ENCODE peak calls at places on chromosome 20, in ten cellular contexts. One of them, this sample, is unnamed.
A peak's percentile ranks its signal among the peaks of the same experiment; 100 is the strongest.

GRCh38 chr20:19934792-19935491 is 82.2 kb upstream of the NAA20 start:
- DNase-seq in NCI-H1417: no peak
- DNase-seq in posterior vena cava: no peak
- DNase-seq in germinal center: peak; percentile 59
- DNase-seq in substantia nigra: peak; percentile 46
- DNase-seq in Jurkat, Clone E6-1: no peak
- DNase-seq in activated CD4-positive, alpha-beta T cell treated with anti-CD3 and anti-CD28 coated beads, Interleukin-2, amount 50 U/mL, for 1 hour: peak; percentile 2
- DNase-seq in transverse colon: peak; percentile 75
- DNase-seq in iPS-NIHi11: no peak
- DNase-seq in prostate gland: peak; percentile 63
- DNase-seq in this sample: peak; percentile 51

GRCh38 chr20:3678893-3679720 is 2.7 kb downstream of the ADAM33 start:
- DNase-seq in NCI-H1417: no peak
- DNase-seq in activated CD4-positive, alpha-beta T cell treated with anti-CD3 and anti-CD28 coated beads, Interleukin-2, amount 50 U/mL, for 1 hour: no peak
- DNase-seq in germinal center: no peak
- DNase-seq in iPS-NIHi11: no peak
- DNase-seq in posterior vena cava: no peak
- DNase-seq in transverse colon: no peak
- DNase-seq in prostate gland: no peak
- DNase-seq in Jurkat, Clone E6-1: no peak
- DNase-seq in substantia nigra: no peak
- DNase-seq in this sample: no peak

GRCh38 chr20:3777726-3778629 is 3.3 kb downstream of the SPEF1 start:
- DNase-seq in substantia nigra: no peak
- DNase-seq in Jurkat, Clone E6-1: no peak
- DNase-seq in NCI-H1417: peak; percentile 26
- DNase-seq in transverse colon: peak; percentile 69
- DNase-seq in activated CD4-positive, alpha-beta T cell treated with anti-CD3 and anti-CD28 coated beads, Interleukin-2, amount 50 U/mL, for 1 hour: peak; percentile 28
- DNase-seq in germinal center: peak; percentile 72
- DNase-seq in prostate gland: no peak
- DNase-seq in iPS-NIHi11: peak; percentile 83
- DNase-seq in posterior vena cava: peak; percentile 91
- DNase-seq in this sample: no peak

GRCh38 chr20:56368351-56369134 is 9.8 kb downstream of the FAM210B start:
- DNase-seq in posterior vena cava: no peak
- DNase-seq in iPS-NIHi11: no peak
- DNase-seq in activated CD4-positive, alpha-beta T cell treated with anti-CD3 and anti-CD28 coated beads, Interleukin-2, amount 50 U/mL, for 1 hour: no peak
- DNase-seq in germinal center: no peak
- DNase-seq in substantia nigra: peak; percentile 55
- DNase-seq in transverse colon: no peak
- DNase-seq in prostate gland: no peak
- DNase-seq in NCI-H1417: no peak
- DNase-seq in Jurkat, Clone E6-1: no peak
- DNase-seq in this sample: no peak

GRCh38 chr20:8118735-8119134 is 13.3 kb upstream of the PLCB1 start:
- DNase-seq in posterior vena cava: no peak
- DNase-seq in prostate gland: no peak
- DNase-seq in activated CD4-positive, alpha-beta T cell treated with anti-CD3 and anti-CD28 coated beads, Interleukin-2, amount 50 U/mL, for 1 hour: no peak
- DNase-seq in Jurkat, Clone E6-1: no peak
- DNase-seq in iPS-NIHi11: no peak
- DNase-seq in transverse colon: no peak
- DNase-seq in NCI-H1417: no peak
- DNase-seq in substantia nigra: no peak
- DNase-seq in germinal center: no peak
- DNase-seq in this sample: no peak

GRCh38 chr20:35985789-35986188 is 17.4 kb downstream of the CNBD2 start:
- DNase-seq in germinal center: no peak
- DNase-seq in iPS-NIHi11: no peak
- DNase-seq in Jurkat, Clone E6-1: no peak
- DNase-seq in prostate gland: no peak
- DNase-seq in posterior vena cava: no peak
- DNase-seq in activated CD4-positive, alpha-beta T cell treated with anti-CD3 and anti-CD28 coated beads, Interleukin-2, amount 50 U/mL, for 1 hour: no peak
- DNase-seq in substantia nigra: no peak
- DNase-seq in NCI-H1417: no peak
- DNase-seq in transverse colon: no peak
- DNase-seq in this sample: no peak

GRCh38 chr20:62707981-62708521 is 585 bp upstream of the NTSR1 start:
- DNase-seq in NCI-H1417: peak; percentile 84
- DNase-seq in iPS-NIHi11: peak; percentile 91
- DNase-seq in prostate gland: no peak
- DNase-seq in activated CD4-positive, alpha-beta T cell treated with anti-CD3 and anti-CD28 coated beads, Interleukin-2, amount 50 U/mL, for 1 hour: peak; percentile 23
- DNase-seq in posterior vena cava: no peak
- DNase-seq in substantia nigra: no peak
- DNase-seq in transverse colon: no peak
- DNase-seq in germinal center: peak; percentile 38
- DNase-seq in Jurkat, Clone E6-1: peak; percentile 39
- DNase-seq in this sample: no peak

GRCh38 chr20:48754269-48754668 is 73.5 kb downstream of the PREX1 start:
- DNase-seq in iPS-NIHi11: no peak
- DNase-seq in germinal center: peak; percentile 40
- DNase-seq in posterior vena cava: no peak
- DNase-seq in prostate gland: no peak
- DNase-seq in substantia nigra: no peak
- DNase-seq in NCI-H1417: no peak
- DNase-seq in Jurkat, Clone E6-1: no peak
- DNase-seq in transverse colon: no peak
- DNase-seq in activated CD4-positive, alpha-beta T cell treated with anti-CD3 and anti-CD28 coated beads, Interleukin-2, amount 50 U/mL, for 1 hour: no peak
- DNase-seq in this sample: no peak

GRCh38 chr20:41308290-41308691 is 9.2 kb downstream of the ZHX3 start:
- DNase-seq in posterior vena cava: no peak
- DNase-seq in germinal center: no peak
- DNase-seq in prostate gland: no peak
- DNase-seq in iPS-NIHi11: no peak
- DNase-seq in activated CD4-positive, alpha-beta T cell treated with anti-CD3 and anti-CD28 coated beads, Interleukin-2, amount 50 U/mL, for 1 hour: no peak
- DNase-seq in Jurkat, Clone E6-1: no peak
- DNase-seq in transverse colon: no peak
- DNase-seq in NCI-H1417: no peak
- DNase-seq in substantia nigra: no peak
- DNase-seq in this sample: no peak

GRCh38 chr20:58986968-58987517 is 6.0 kb downstream of the NELFCD start:
- DNase-seq in NCI-H1417: no peak
- DNase-seq in transverse colon: no peak
- DNase-seq in prostate gland: no peak
- DNase-seq in posterior vena cava: peak; percentile 58
- DNase-seq in Jurkat, Clone E6-1: no peak
- DNase-seq in germinal center: no peak
- DNase-seq in substantia nigra: no peak
- DNase-seq in iPS-NIHi11: no peak
- DNase-seq in activated CD4-positive, alpha-beta T cell treated with anti-CD3 and anti-CD28 coated beads, Interleukin-2, amount 50 U/mL, for 1 hour: no peak
- DNase-seq in this sample: no peak

GRCh38 chr20:667351-668034 is 8.1 kb downstream of the SCRT2 start:
- DNase-seq in activated CD4-positive, alpha-beta T cell treated with anti-CD3 and anti-CD28 coated beads, Interleukin-2, amount 50 U/mL, for 1 hour: peak; percentile 61
- DNase-seq in prostate gland: no peak
- DNase-seq in NCI-H1417: no peak
- DNase-seq in transverse colon: peak; percentile 54
- DNase-seq in substantia nigra: peak; percentile 7
- DNase-seq in iPS-NIHi11: peak; percentile 76
- DNase-seq in posterior vena cava: peak; percentile 87
- DNase-seq in germinal center: peak; percentile 56
- DNase-seq in Jurkat, Clone E6-1: peak; percentile 18
- DNase-seq in this sample: no peak

GRCh38 chr20:61912665-61913422 is 152.8 kb downstream of the TAF4 start:
- DNase-seq in Jurkat, Clone E6-1: peak; percentile 89
- DNase-seq in prostate gland: no peak
- DNase-seq in iPS-NIHi11: no peak
- DNase-seq in NCI-H1417: no peak
- DNase-seq in transverse colon: no peak
- DNase-seq in posterior vena cava: no peak
- DNase-seq in substantia nigra: no peak
- DNase-seq in germinal center: no peak
- DNase-seq in activated CD4-positive, alpha-beta T cell treated with anti-CD3 and anti-CD28 coated beads, Interleukin-2, amount 50 U/mL, for 1 hour: no peak
- DNase-seq in this sample: no peak

GRCh38 chr20:33199026-33199425 is 18.1 kb upstream of the BPIFA3 start:
- DNase-seq in NCI-H1417: no peak
- DNase-seq in germinal center: no peak
- DNase-seq in substantia nigra: no peak
- DNase-seq in Jurkat, Clone E6-1: no peak
- DNase-seq in activated CD4-positive, alpha-beta T cell treated with anti-CD3 and anti-CD28 coated beads, Interleukin-2, amount 50 U/mL, for 1 hour: no peak
- DNase-seq in iPS-NIHi11: no peak
- DNase-seq in transverse colon: no peak
- DNase-seq in prostate gland: no peak
- DNase-seq in posterior vena cava: no peak
- DNase-seq in this sample: no peak

GRCh38 chr20:46317685-46318177 is 9.4 kb upstream of the CDH22 start:
- DNase-seq in activated CD4-positive, alpha-beta T cell treated with anti-CD3 and anti-CD28 coated beads, Interleukin-2, amount 50 U/mL, for 1 hour: no peak
- DNase-seq in transverse colon: no peak
- DNase-seq in NCI-H1417: peak; percentile 82
- DNase-seq in posterior vena cava: no peak
- DNase-seq in Jurkat, Clone E6-1: no peak
- DNase-seq in prostate gland: no peak
- DNase-seq in iPS-NIHi11: no peak
- DNase-seq in germinal center: no peak
- DNase-seq in substantia nigra: no peak
- DNase-seq in this sample: no peak

GRCh38 chr20:17568972-17569471 is 853 bp upstream of the DSTN start:
- DNase-seq in activated CD4-positive, alpha-beta T cell treated with anti-CD3 and anti-CD28 coated beads, Interleukin-2, amount 50 U/mL, for 1 hour: peak; percentile 13
- DNase-seq in germinal center: peak; percentile 32
- DNase-seq in iPS-NIHi11: peak; percentile 72
- DNase-seq in posterior vena cava: peak; percentile 96
- DNase-seq in Jurkat, Clone E6-1: no peak
- DNase-seq in prostate gland: peak; percentile 90
- DNase-seq in NCI-H1417: peak; percentile 65
- DNase-seq in transverse colon: peak; percentile 90
- DNase-seq in substantia nigra: peak; percentile 11
- DNase-seq in this sample: peak; percentile 86

GRCh38 chr20:60381643-60382400 is 423.6 kb downstream of the CDH26 start:
- DNase-seq in iPS-NIHi11: no peak
- DNase-seq in prostate gland: no peak
- DNase-seq in NCI-H1417: no peak
- DNase-seq in transverse colon: no peak
- DNase-seq in Jurkat, Clone E6-1: no peak
- DNase-seq in posterior vena cava: no peak
- DNase-seq in germinal center: no peak
- DNase-seq in substantia nigra: no peak
- DNase-seq in activated CD4-positive, alpha-beta T cell treated with anti-CD3 and anti-CD28 coated beads, Interleukin-2, amount 50 U/mL, for 1 hour: no peak
- DNase-seq in this sample: no peak

GRCh38 chr20:31570021-31570463 is 35.0 kb upstream of the ID1 start:
- DNase-seq in Jurkat, Clone E6-1: no peak
- DNase-seq in activated CD4-positive, alpha-beta T cell treated with anti-CD3 and anti-CD28 coated beads, Interleukin-2, amount 50 U/mL, for 1 hour: no peak
- DNase-seq in iPS-NIHi11: no peak
- DNase-seq in prostate gland: no peak
- DNase-seq in germinal center: no peak
- DNase-seq in substantia nigra: no peak
- DNase-seq in posterior vena cava: no peak
- DNase-seq in transverse colon: no peak
- DNase-seq in NCI-H1417: no peak
- DNase-seq in this sample: no peak

GRCh38 chr20:59424976-59425375 is 124.6 kb downstream of the EDN3 start:
- DNase-seq in NCI-H1417: no peak
- DNase-seq in germinal center: no peak
- DNase-seq in substantia nigra: no peak
- DNase-seq in posterior vena cava: no peak
- DNase-seq in Jurkat, Clone E6-1: no peak
- DNase-seq in prostate gland: no peak
- DNase-seq in iPS-NIHi11: no peak
- DNase-seq in transverse colon: no peak
- DNase-seq in activated CD4-positive, alpha-beta T cell treated with anti-CD3 and anti-CD28 coated beads, Interleukin-2, amount 50 U/mL, for 1 hour: no peak
- DNase-seq in this sample: no peak

GRCh38 chr20:41221614-41222218 is 84.4 kb downstream of the PLCG1 start:
- DNase-seq in iPS-NIHi11: no peak
- DNase-seq in posterior vena cava: no peak
- DNase-seq in germinal center: no peak
- DNase-seq in prostate gland: no peak
- DNase-seq in transverse colon: no peak
- DNase-seq in substantia nigra: peak; percentile 43
- DNase-seq in NCI-H1417: no peak
- DNase-seq in activated CD4-positive, alpha-beta T cell treated with anti-CD3 and anti-CD28 coated beads, Interleukin-2, amount 50 U/mL, for 1 hour: no peak
- DNase-seq in Jurkat, Clone E6-1: no peak
- DNase-seq in this sample: no peak

GRCh38 chr20:33910056-33910455 is 83.7 kb upstream of the RALY start:
- DNase-seq in germinal center: no peak
- DNase-seq in iPS-NIHi11: no peak
- DNase-seq in substantia nigra: no peak
- DNase-seq in transverse colon: no peak
- DNase-seq in Jurkat, Clone E6-1: no peak
- DNase-seq in posterior vena cava: no peak
- DNase-seq in prostate gland: no peak
- DNase-seq in activated CD4-positive, alpha-beta T cell treated with anti-CD3 and anti-CD28 coated beads, Interleukin-2, amount 50 U/mL, for 1 hour: no peak
- DNase-seq in NCI-H1417: no peak
- DNase-seq in this sample: peak; percentile 34

GRCh38 chr20:18288748-18289705 is 700 bp downstream of the ZNF133 start:
- DNase-seq in NCI-H1417: peak; percentile 54
- DNase-seq in posterior vena cava: no peak
- DNase-seq in activated CD4-positive, alpha-beta T cell treated with anti-CD3 and anti-CD28 coated beads, Interleukin-2, amount 50 U/mL, for 1 hour: no peak
- DNase-seq in prostate gland: peak; percentile 9
- DNase-seq in Jurkat, Clone E6-1: no peak
- DNase-seq in substantia nigra: no peak
- DNase-seq in germinal center: no peak
- DNase-seq in transverse colon: no peak
- DNase-seq in iPS-NIHi11: peak; percentile 20
- DNase-seq in this sample: no peak

GRCh38 chr20:53707341-53708102 is 113.9 kb upstream of the ZNF217 start:
- DNase-seq in NCI-H1417: no peak
- DNase-seq in germinal center: no peak
- DNase-seq in iPS-NIHi11: no peak
- DNase-seq in activated CD4-positive, alpha-beta T cell treated with anti-CD3 and anti-CD28 coated beads, Interleukin-2, amount 50 U/mL, for 1 hour: no peak
- DNase-seq in prostate gland: no peak
- DNase-seq in posterior vena cava: no peak
- DNase-seq in substantia nigra: no peak
- DNase-seq in Jurkat, Clone E6-1: peak; percentile 37
- DNase-seq in transverse colon: no peak
- DNase-seq in this sample: no peak

GRCh38 chr20:50237349-50237748 is 46.7 kb downstream of the CEBPB start:
- DNase-seq in activated CD4-positive, alpha-beta T cell treated with anti-CD3 and anti-CD28 coated beads, Interleukin-2, amount 50 U/mL, for 1 hour: no peak
- DNase-seq in prostate gland: no peak
- DNase-seq in germinal center: no peak
- DNase-seq in iPS-NIHi11: no peak
- DNase-seq in NCI-H1417: no peak
- DNase-seq in posterior vena cava: no peak
- DNase-seq in substantia nigra: no peak
- DNase-seq in Jurkat, Clone E6-1: no peak
- DNase-seq in transverse colon: no peak
- DNase-seq in this sample: no peak

GRCh38 chr20:61289166-61289565 is 37.1 kb downstream of the CDH4 start:
- DNase-seq in posterior vena cava: no peak
- DNase-seq in iPS-NIHi11: no peak
- DNase-seq in transverse colon: no peak
- DNase-seq in Jurkat, Clone E6-1: no peak
- DNase-seq in substantia nigra: no peak
- DNase-seq in NCI-H1417: no peak
- DNase-seq in activated CD4-positive, alpha-beta T cell treated with anti-CD3 and anti-CD28 coated beads, Interleukin-2, amount 50 U/mL, for 1 hour: no peak
- DNase-seq in prostate gland: no peak
- DNase-seq in germinal center: no peak
- DNase-seq in this sample: no peak

GRCh38 chr20:34825530-34826362 is at the start of gene NCOA6:
- DNase-seq in prostate gland: peak; percentile 87
- DNase-seq in iPS-NIHi11: peak; percentile 84
- DNase-seq in Jurkat, Clone E6-1: peak; percentile 71
- DNase-seq in substantia nigra: peak; percentile 76
- DNase-seq in germinal center: peak; percentile 89
- DNase-seq in posterior vena cava: peak; percentile 96
- DNase-seq in transverse colon: peak; percentile 91
- DNase-seq in activated CD4-positive, alpha-beta T cell treated with anti-CD3 and anti-CD28 coated beads, Interleukin-2, amount 50 U/mL, for 1 hour: peak; percentile 86
- DNase-seq in NCI-H1417: peak; percentile 89
- DNase-seq in this sample: no peak

GRCh38 chr20:3405139-3405538 is 2.3 kb downstream of the DNAAF9 start:
- DNase-seq in Jurkat, Clone E6-1: no peak
- DNase-seq in prostate gland: no peak
- DNase-seq in iPS-NIHi11: peak; percentile 29
- DNase-seq in germinal center: no peak
- DNase-seq in activated CD4-positive, alpha-beta T cell treated with anti-CD3 and anti-CD28 coated beads, Interleukin-2, amount 50 U/mL, for 1 hour: no peak
- DNase-seq in transverse colon: no peak
- DNase-seq in posterior vena cava: no peak
- DNase-seq in NCI-H1417: no peak
- DNase-seq in substantia nigra: no peak
- DNase-seq in this sample: no peak

GRCh38 chr20:43831496-43832065 is 83.1 kb upstream of the TOX2 start:
- DNase-seq in transverse colon: no peak
- DNase-seq in prostate gland: no peak
- DNase-seq in posterior vena cava: no peak
- DNase-seq in germinal center: no peak
- DNase-seq in NCI-H1417: no peak
- DNase-seq in activated CD4-positive, alpha-beta T cell treated with anti-CD3 and anti-CD28 coated beads, Interleukin-2, amount 50 U/mL, for 1 hour: no peak
- DNase-seq in iPS-NIHi11: no peak
- DNase-seq in Jurkat, Clone E6-1: no peak
- DNase-seq in substantia nigra: no peak
- DNase-seq in this sample: no peak

GRCh38 chr20:19977373-19977770 is 39.8 kb upstream of the NAA20 start:
- DNase-seq in NCI-H1417: no peak
- DNase-seq in germinal center: no peak
- DNase-seq in posterior vena cava: no peak
- DNase-seq in activated CD4-positive, alpha-beta T cell treated with anti-CD3 and anti-CD28 coated beads, Interleukin-2, amount 50 U/mL, for 1 hour: no peak
- DNase-seq in iPS-NIHi11: no peak
- DNase-seq in substantia nigra: no peak
- DNase-seq in transverse colon: no peak
- DNase-seq in Jurkat, Clone E6-1: no peak
- DNase-seq in prostate gland: no peak
- DNase-seq in this sample: no peak

This sample was measured in glomerular endothelial cell.